ENCODE peak calls at places on chromosomes 12 and 14, in six cellular contexts. One of them, this sample, is unnamed.

GRCh38 chr14:32594766-32595165 is 265.7 kb downstream of the AKAP6 start:
- DNase-seq in CD8-positive, alpha-beta T cell: no peak
- DNase-seq in fibroblast of lung: peak; percentile 79
- DNase-seq in pancreas: no peak
- DNase-seq in body of pancreas: no peak
- DNase-seq in Karpas-422: no peak
- DNase-seq in this sample: no peak

GRCh38 chr14:30874999-30875787 is 834 bp downstream of the COCH start:
- DNase-seq in CD8-positive, alpha-beta T cell: no peak
- DNase-seq in fibroblast of lung: no peak
- DNase-seq in pancreas: peak; percentile 73
- DNase-seq in body of pancreas: peak; percentile 16
- DNase-seq in Karpas-422: peak; percentile 52
- DNase-seq in this sample: peak; percentile 73

GRCh38 chr12:50517456-50518048 is 12.8 kb downstream of the DIP2B start:
- DNase-seq in CD8-positive, alpha-beta T cell: no peak
- DNase-seq in fibroblast of lung: peak; percentile 70
- DNase-seq in pancreas: no peak
- DNase-seq in body of pancreas: no peak
- DNase-seq in Karpas-422: peak; percentile 76
- DNase-seq in this sample: no peak

GRCh38 chr12:64707362-64707761 is 51.8 kb downstream of the GNS start:
- DNase-seq in CD8-positive, alpha-beta T cell: no peak
- DNase-seq in fibroblast of lung: no peak
- DNase-seq in pancreas: no peak
- DNase-seq in body of pancreas: no peak
- DNase-seq in Karpas-422: no peak
- DNase-seq in this sample: no peak

GRCh38 chr14:81565441-81566290 is 32.0 kb upstream of the SEL1L start:
- DNase-seq in CD8-positive, alpha-beta T cell: no peak
- DNase-seq in fibroblast of lung: no peak
- DNase-seq in pancreas: no peak
- DNase-seq in body of pancreas: peak; percentile 63
- DNase-seq in Karpas-422: peak; percentile 77
- DNase-seq in this sample: peak; percentile 30

GRCh38 chr14:79630561-79630960 is 580.7 kb downstream of the DIO2 start:
- DNase-seq in CD8-positive, alpha-beta T cell: no peak
- DNase-seq in fibroblast of lung: no peak
- DNase-seq in pancreas: no peak
- DNase-seq in body of pancreas: no peak
- DNase-seq in Karpas-422: no peak
- DNase-seq in this sample: no peak

GRCh38 chr12:107126688-107127481 is 33.5 kb upstream of the CRY1 start:
- DNase-seq in CD8-positive, alpha-beta T cell: no peak
- DNase-seq in fibroblast of lung: peak; percentile 11
- DNase-seq in pancreas: no peak
- DNase-seq in body of pancreas: no peak
- DNase-seq in Karpas-422: no peak
- DNase-seq in this sample: peak; percentile 12

GRCh38 chr14:97390031-97390729 is 593.0 kb downstream of the VRK1 start:
- DNase-seq in CD8-positive, alpha-beta T cell: no peak
- DNase-seq in fibroblast of lung: no peak
- DNase-seq in pancreas: no peak
- DNase-seq in body of pancreas: peak; percentile 13
- DNase-seq in Karpas-422: no peak
- DNase-seq in this sample: no peak

DNA sequence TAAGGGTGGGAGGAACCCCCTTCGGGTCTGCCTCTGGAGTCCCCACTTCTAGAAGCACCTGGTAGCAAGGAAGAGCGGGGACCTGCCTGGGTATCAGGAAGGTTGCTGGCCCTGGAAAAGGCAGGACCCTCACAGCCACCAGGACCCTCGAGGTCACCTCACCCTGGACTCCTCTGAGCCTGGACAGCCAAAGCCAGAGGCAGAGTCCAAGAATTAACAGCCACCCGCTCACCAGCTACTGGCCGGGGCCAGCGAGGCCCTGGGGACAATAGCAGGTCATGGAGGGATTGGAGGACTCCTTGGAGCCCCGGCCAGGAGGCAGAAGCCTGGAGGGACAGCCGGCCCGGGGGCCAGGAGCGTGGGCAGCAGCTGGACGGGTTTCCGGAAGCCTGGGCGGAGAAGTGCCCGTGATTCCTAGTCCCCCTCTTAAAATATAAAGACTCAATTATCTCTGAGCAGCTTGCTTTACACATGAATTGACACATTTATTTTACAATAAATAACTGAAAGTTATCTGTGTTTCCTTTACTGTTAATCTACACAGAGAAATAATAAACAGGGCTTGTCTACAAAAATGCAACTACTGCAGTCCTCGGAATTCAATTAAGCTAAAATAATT is 17.5 kb downstream of the BCL11B start:
- DNase-seq in CD8-positive, alpha-beta T cell: no peak
- DNase-seq in fibroblast of lung: no peak
- DNase-seq in pancreas: no peak
- DNase-seq in body of pancreas: no peak
- DNase-seq in Karpas-422: no peak
- DNase-seq in this sample: no peak
- H3K27me3 ChIP-seq in CD8-positive, alpha-beta T cell: no peaks in the 10 kb centered on the region
- H3K27me3 ChIP-seq in fibroblast of lung: no peaks in the 10 kb centered on the region
- H3K27me3 ChIP-seq in pancreas: peaks cover 6% of the 10 kb centered on the region
- H3K27me3 ChIP-seq in body of pancreas: no peaks in the 10 kb centered on the region
- H3K27me3 ChIP-seq in Karpas-422: no peaks in the 10 kb centered on the region
- H3K27me3 ChIP-seq in this sample: no peaks in the 10 kb centered on the region

DNA sequence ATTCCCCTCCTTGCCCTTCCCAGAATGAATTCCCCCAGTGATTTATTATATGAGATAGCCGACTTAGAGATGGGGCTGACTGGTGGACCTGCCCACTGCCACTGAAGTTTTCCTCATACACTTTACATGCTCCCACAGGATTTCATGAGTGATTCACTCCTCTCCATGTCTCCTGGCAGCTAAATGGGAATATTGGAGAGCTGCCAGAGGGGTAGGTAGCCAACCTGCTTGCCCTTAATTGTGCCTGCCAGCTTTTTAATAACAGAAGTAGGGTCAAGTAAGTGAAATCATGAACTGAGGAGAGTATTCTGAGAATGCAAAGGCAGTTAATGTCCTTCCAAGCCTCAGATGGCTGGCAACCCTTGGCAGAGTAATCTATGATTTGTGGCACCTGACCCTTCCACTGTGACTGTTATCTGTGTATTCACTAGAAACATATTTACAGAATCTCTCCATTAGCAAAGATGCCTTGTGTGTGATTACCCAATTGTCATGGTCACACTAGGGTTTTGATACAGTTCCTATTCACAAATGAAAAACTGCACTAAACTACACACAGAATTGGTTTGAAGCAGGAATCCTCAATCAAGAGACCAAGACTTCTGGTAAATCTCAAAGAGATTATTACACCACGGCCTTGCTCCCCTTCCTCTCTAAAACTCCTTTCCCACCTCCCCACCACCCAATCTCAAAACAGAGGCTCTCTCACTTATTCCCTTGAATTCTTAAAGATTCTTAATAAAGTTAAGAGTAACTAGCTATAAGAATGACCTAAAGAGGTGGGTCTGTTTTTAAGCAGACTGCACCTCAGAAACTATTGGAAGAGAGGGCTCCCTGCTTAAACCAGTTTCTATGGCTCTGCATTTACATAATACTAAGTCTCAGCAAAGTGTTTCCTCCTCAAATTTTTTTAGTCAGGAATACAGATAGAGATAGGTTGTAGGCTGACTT is 17.2 kb downstream of the NKX2-1 start:
- DNase-seq in CD8-positive, alpha-beta T cell: no peak
- DNase-seq in fibroblast of lung: no peak
- DNase-seq in pancreas: no peak
- DNase-seq in body of pancreas: no peak
- DNase-seq in Karpas-422: no peak
- DNase-seq in this sample: no peak
- H3K27me3 ChIP-seq in CD8-positive, alpha-beta T cell: peaks cover 26% of the 10 kb centered on the region
- H3K27me3 ChIP-seq in fibroblast of lung: peaks cover 40% of the 10 kb centered on the region
- H3K27me3 ChIP-seq in pancreas: peaks cover 84% of the 10 kb centered on the region
- H3K27me3 ChIP-seq in body of pancreas: peaks cover 3% of the 10 kb centered on the region
- H3K27me3 ChIP-seq in Karpas-422: no peaks in the 10 kb centered on the region
- H3K27me3 ChIP-seq in this sample: peaks cover 92% of the 10 kb centered on the region

GRCh38 chr12:4867384-4867783 is 42.3 kb upstream of the KCNA1 start:
- DNase-seq in CD8-positive, alpha-beta T cell: no peak
- DNase-seq in fibroblast of lung: no peak
- DNase-seq in pancreas: no peak
- DNase-seq in body of pancreas: no peak
- DNase-seq in Karpas-422: no peak
- DNase-seq in this sample: peak; percentile 45
- H3K27me3 ChIP-seq in CD8-positive, alpha-beta T cell: peaks cover 3% of the 10 kb centered on the region
- H3K27me3 ChIP-seq in fibroblast of lung: peaks cover 2% of the 10 kb centered on the region
- H3K27me3 ChIP-seq in pancreas: peaks cover 3% of the 10 kb centered on the region
- H3K27me3 ChIP-seq in body of pancreas: no peaks in the 10 kb centered on the region
- H3K27me3 ChIP-seq in Karpas-422: no peaks in the 10 kb centered on the region
- H3K27me3 ChIP-seq in this sample: no peaks in the 10 kb centered on the region

GRCh38 chr12:102953221-102953620 is 4.3 kb upstream of the ASCL1 start:
- DNase-seq in CD8-positive, alpha-beta T cell: no peak
- DNase-seq in fibroblast of lung: no peak
- DNase-seq in pancreas: no peak
- DNase-seq in body of pancreas: no peak
- DNase-seq in Karpas-422: no peak
- DNase-seq in this sample: no peak
- H3K27me3 ChIP-seq in CD8-positive, alpha-beta T cell: peaks cover 10% of the 10 kb centered on the region
- H3K27me3 ChIP-seq in fibroblast of lung: peaks cover 13% of the 10 kb centered on the region
- H3K27me3 ChIP-seq in pancreas: peaks cover 4% of the 10 kb centered on the region
- H3K27me3 ChIP-seq in body of pancreas: no peaks in the 10 kb centered on the region
- H3K27me3 ChIP-seq in Karpas-422: no peaks in the 10 kb centered on the region
- H3K27me3 ChIP-seq in this sample: peaks cover 94% of the 10 kb centered on the region

GRCh38 chr14:61811882-61812346 is 49.7 kb downstream of the SNAPC1 start:
- DNase-seq in CD8-positive, alpha-beta T cell: no peak
- DNase-seq in fibroblast of lung: no peak
- DNase-seq in pancreas: no peak
- DNase-seq in body of pancreas: no peak
- DNase-seq in Karpas-422: no peak
- DNase-seq in this sample: peak; percentile 68
- H3K27me3 ChIP-seq in CD8-positive, alpha-beta T cell: peaks cover 8% of the 10 kb centered on the region
- H3K27me3 ChIP-seq in fibroblast of lung: peaks cover 11% of the 10 kb centered on the region
- H3K27me3 ChIP-seq in pancreas: no peaks in the 10 kb centered on the region
- H3K27me3 ChIP-seq in body of pancreas: no peaks in the 10 kb centered on the region
- H3K27me3 ChIP-seq in Karpas-422: no peaks in the 10 kb centered on the region
- H3K27me3 ChIP-seq in this sample: peaks cover 39% of the 10 kb centered on the region

This sample was measured in H7.